ENCODE peak calls at places on chromosomes 11 and 22, in six cellular contexts. S is thoracic aorta; P is lung; U is CD8-positive, alpha-beta T cell; R is WERI-Rb-1; F is AG04450. I is an unnamed sample. For H3K9me3, the result is how much of the 10 kb centered on the place peaks cover.

GRCh38 chr11:30291331-30291730 is 31.6 kb upstream of the ARL14EP start:
- DNase-seq in F (no peak), P (no peak), S (no peak), U (no peak), R (no peak), I (no peak)

GRCh38 chr11:94661444-94661843 is 94.3 kb downstream of the PIWIL4 start:
- DNase-seq in F (no peak), P (no peak), R (no peak), S (no peak), U (no peak), I (no peak)

GRCh38 chr22:22395230-22395629 is 113.3 kb downstream of the ZNF280B start:
- DNase-seq in F (no peak), P (no peak), U (no peak), S (no peak), R (no peak), I (no peak)

GRCh38 chr11:45658292-45658991 is 7.0 kb downstream of the CHST1 start:
- DNase-seq in U (no peak), R (peak), P (peak), S (peak), F (no peak), I (no peak)

GRCh38 chr11:128763224-128763623 is 69.4 kb downstream of the FLI1 start:
- DNase-seq in U (no peak), P (no peak), S (no peak), F (no peak), R (no peak), I (no peak)

GRCh38 chr22:45876136-45877035 is 100.6 kb downstream of the WNT7B start:
- DNase-seq in F (no peak), R (no peak), U (no peak), P (no peak), S (no peak), I (no peak)

GRCh38 chr11:330694-331314 is 10.1 kb upstream of the IFITM3 start:
- DNase-seq in R (no peak), S (no peak), P (no peak), U (no peak), F (no peak), I (no peak)

GRCh38 chr22:19177164-19178064 is 1.1 kb downstream of the SLC25A1 start:
- DNase-seq in P (no peak), F (no peak), U (no peak), R (no peak), S (no peak), I (no peak)

GRCh38 chr11:65417221-65417701 is 5.3 kb upstream of the NEAT1 start:
- DNase-seq in F (no peak), R (no peak), U (peak), S (no peak), P (no peak), I (no peak)

GRCh38 chr11:3866206-3866605 is 10.7 kb downstream of the STIM1 start:
- DNase-seq in S (no peak), F (no peak), U (no peak), R (no peak), P (peak), I (no peak)

GRCh38 chr11:4072668-4073285 is 21.8 kb upstream of the RRM1 start:
- DNase-seq in S (no peak), U (no peak), P (peak), F (peak), R (peak), I (peak)

GRCh38 chr11:111694851-111695250 is 71.3 kb downstream of the PPP2R1B start:
- DNase-seq in U (no peak), F (peak), P (no peak), S (no peak), R (no peak), I (no peak)

GRCh38 chr11:61719968-61720367 is 32.5 kb upstream of the MYRF start:
- DNase-seq in U (no peak), F (no peak), P (no peak), R (no peak), S (no peak), I (no peak)

GRCh38 chr11:108732395-108732794 is 67.5 kb downstream of the DDX10 start:
- DNase-seq in F (no peak), U (no peak), P (no peak), R (no peak), S (no peak), I (no peak)

GRCh38 chr11:96905084-96905641 is 515.4 kb downstream of the JRKL start:
- DNase-seq in S (no peak), P (no peak), R (no peak), U (no peak), F (no peak), I (no peak)
- H3K9me3 ChIP-seq in S (under half), P (under half), R (under half), U (under half), F (under half), I (under half)

GRCh38 chr11:23769214-23769613 is 727.6 kb upstream of the LUZP2 start:
- DNase-seq in F (no peak), U (no peak), S (no peak), R (no peak), P (no peak), I (no peak)
- H3K9me3 ChIP-seq in F (under half), U (under half), S (under half), R (under half), P (under half), I (under half)

GRCh38 chr22:48559647-48560388 is 1267.9 kb downstream of the BRD1 start:
- DNase-seq in S (no peak), R (no peak), F (no peak), P (no peak), U (no peak), I (no peak)
- H3K9me3 ChIP-seq in S (under half), R (under half), F (half or more), P (under half), U (under half), I (under half)

DNA sequence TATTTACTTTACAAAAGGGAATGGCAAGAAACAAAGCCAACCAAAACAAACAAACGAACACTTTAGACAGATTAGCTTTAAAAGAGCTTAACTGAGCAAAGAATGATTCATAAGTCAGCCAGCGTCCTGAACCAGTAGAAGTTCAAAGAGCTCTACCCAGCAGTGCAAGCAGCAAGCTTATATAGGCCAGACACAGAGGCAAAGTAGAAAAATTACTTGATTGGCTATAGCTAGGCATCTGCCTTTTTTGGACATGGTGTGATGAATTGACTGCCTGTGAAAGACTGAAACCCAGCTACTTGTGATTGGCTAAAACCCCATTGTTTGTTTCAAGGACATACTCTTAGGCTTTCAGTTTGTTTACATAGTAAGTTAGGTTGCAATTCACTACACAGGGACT is 2120.0 kb upstream of the RAG2 start:
- DNase-seq in P (no peak), R (peak), S (no peak), F (no peak), U (no peak), I (no peak)
- H3K9me3 ChIP-seq in P (under half), R (under half), S (under half), F (under half), U (under half), I (under half)

GRCh38 chr11:37502202-37502601 is 904.2 kb upstream of the RAG2 start:
- DNase-seq in R (no peak), U (no peak), P (no peak), S (no peak), F (no peak), I (no peak)

GRCh38 chr11:37504066-37504611 is 906.1 kb upstream of the RAG2 start:
- DNase-seq in R (no peak), S (no peak), F (peak), U (no peak), P (no peak), I (no peak)

GRCh38 chr11:37496196-37496595 is 898.2 kb upstream of the RAG2 start:
- DNase-seq in P (no peak), U (no peak), S (no peak), F (no peak), R (no peak), I (no peak)

GRCh38 chr11:37503411-37504065 is 905.5 kb upstream of the RAG2 start:
- DNase-seq in P (no peak), R (no peak), U (no peak), S (no peak), F (no peak), I (no peak)

GRCh38 chr11:37500425-37500824 is 902.4 kb upstream of the RAG2 start:
- DNase-seq in R (no peak), S (no peak), P (no peak), F (no peak), U (no peak), I (no peak)
- H3K9me3 ChIP-seq in R (under half), S (under half), P (under half), F (under half), U (under half), I (under half)

GRCh38 chr11:132782102-132782501 is 750.2 kb downstream of the OPCML start:
- DNase-seq in S (no peak), R (no peak), F (no peak), U (no peak), P (no peak), I (no peak)

GRCh38 chr11:132779487-132779886 is 752.8 kb downstream of the OPCML start:
- DNase-seq in U (no peak), F (no peak), R (no peak), S (no peak), P (no peak), I (no peak)

GRCh38 chr11:132784441-132784840 is 747.9 kb downstream of the OPCML start:
- DNase-seq in U (no peak), F (no peak), R (no peak), S (no peak), P (no peak), I (no peak)

GRCh38 chr11:132777067-132777975 is 755.0 kb downstream of the OPCML start:
- DNase-seq in S (no peak), U (no peak), R (no peak), P (no peak), F (no peak), I (no peak)

DNA sequence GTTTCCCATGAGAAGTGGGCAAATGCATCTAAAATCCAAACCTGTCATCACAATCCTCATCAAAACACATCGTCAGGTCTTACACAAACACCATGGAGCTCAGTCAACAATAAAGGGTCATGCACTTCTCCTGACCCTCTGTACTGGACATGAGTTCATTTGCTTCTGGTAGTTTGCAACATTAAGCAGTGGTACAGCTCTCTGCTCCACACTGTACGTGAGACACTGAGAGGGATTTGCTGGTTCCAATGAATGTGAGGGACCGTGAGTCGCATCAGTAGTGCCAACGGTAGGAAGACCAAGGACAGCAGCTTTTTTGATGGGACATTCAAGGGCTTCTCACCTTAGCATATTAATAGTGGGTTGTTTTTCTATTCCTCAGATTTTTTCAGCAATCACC is 752.2 kb downstream of the OPCML start:
- DNase-seq in R (no peak), F (no peak), U (no peak), P (no peak), S (no peak), I (no peak)
- H3K9me3 ChIP-seq in R (under half), F (under half), U (under half), P (under half), S (under half), I (under half)

GRCh38 chr22:48842583-48842945 is 985.1 kb downstream of the BRD1 start:
- DNase-seq in U (no peak), P (no peak), S (no peak), F (no peak), R (no peak), I (no peak)

GRCh38 chr22:48840112-48840949 is 987.3 kb downstream of the BRD1 start:
- DNase-seq in R (no peak), S (no peak), P (no peak), U (no peak), F (no peak), I (no peak)

GRCh38 chr22:48843640-48844039 is 984.0 kb downstream of the BRD1 start:
- DNase-seq in F (no peak), P (no peak), U (no peak), S (no peak), R (no peak), I (no peak)

GRCh38 chr22:48842976-48843375 is 984.7 kb downstream of the BRD1 start:
- DNase-seq in U (no peak), S (no peak), R (no peak), F (no peak), P (no peak), I (no peak)

GRCh38 chr22:48841881-48842582 is 985.6 kb downstream of the BRD1 start:
- DNase-seq in F (no peak), U (no peak), S (no peak), P (no peak), R (no peak), I (no peak)
- H3K9me3 ChIP-seq in F (half or more), U (under half), S (under half), P (under half), R (under half), I (under half)

I was measured in T-helper 17 cell.